ENCODE peak calls at places on chromosomes 12 and 14, in eight cellular contexts. G, M, O, C, R, H, A and Q are unnamed samples.

GRCh38 chr14:66965831-66966230 is 223.4 kb upstream of the GARIN2 start:
- DNase-seq in G (no peak), M (no peak), O (no peak), C (no peak), R (no peak), H (no peak), A (no peak), Q (no peak)

GRCh38 chr14:26594148-26594547 is 3.7 kb downstream of the NOVA1 start:
- DNase-seq in G (no peak), M (no peak), O (no peak), C (no peak), R (no peak), H (no peak), A (no peak), Q (no peak)

GRCh38 chr12:62912644-62913043 is 22.3 kb downstream of the PPM1H start:
- DNase-seq in G (no peak), M (no peak), O (no peak), C (no peak), R (no peak), H (no peak), A (no peak), Q (no peak)

GRCh38 chr12:127400231-127400630 is 866.7 kb upstream of the TMEM132C start:
- DNase-seq in G (no peak), M (no peak), O (no peak), C (no peak), R (no peak), H (no peak), A (no peak), Q (no peak)

GRCh38 chr12:52266514-52266913 is 7.9 kb upstream of the KRT86 start:
- DNase-seq in G (no peak), M (no peak), O (no peak), C (no peak), R (no peak), H (no peak), A (no peak), Q (no peak)

GRCh38 chr14:91140672-91141071 is 26.8 kb downstream of the DGLUCY start:
- DNase-seq in G (no peak), M (no peak), O (no peak), C (no peak), R (no peak), H (no peak), A (peak), Q (no peak)

GRCh38 chr12:55728185-55728931 is 451 bp downstream of the CD63 start:
- DNase-seq in G (peak), M (peak), O (no peak), C (no peak), R (peak), H (no peak), A (peak), Q (no peak)

GRCh38 chr12:10554228-10554970 is 48.7 kb downstream of the EIF2S3B start:
- DNase-seq in G (no peak), M (no peak), O (peak), C (no peak), R (no peak), H (no peak), A (no peak), Q (no peak)

GRCh38 chr14:53542692-53543091 is 389.6 kb upstream of the DDHD1 start:
- DNase-seq in G (no peak), M (no peak), O (no peak), C (no peak), R (no peak), H (no peak), A (peak), Q (no peak)

GRCh38 chr14:94864421-94865195 is 94.7 kb upstream of the GSC start:
- DNase-seq in G (no peak), M (no peak), O (no peak), C (no peak), R (peak), H (no peak), A (no peak), Q (no peak)

GRCh38 chr12:50637870-50638481 is 125.9 kb upstream of the ATF1 start:
- DNase-seq in G (no peak), M (no peak), O (peak), C (peak), R (no peak), H (no peak), A (no peak), Q (no peak)

GRCh38 chr14:102192840-102193502 is 53.3 kb downstream of the WDR20 start:
- DNase-seq in G (no peak), M (no peak), O (no peak), C (no peak), R (no peak), H (no peak), A (no peak), Q (no peak)

GRCh38 chr12:122363782-122364181 is 58.7 kb downstream of the CLIP1 start:
- DNase-seq in G (peak), M (no peak), O (no peak), C (no peak), R (peak), H (no peak), A (no peak), Q (no peak)

GRCh38 chr12:90335561-90335960 is 619.4 kb downstream of the CCER1 start:
- DNase-seq in G (no peak), M (no peak), O (no peak), C (no peak), R (no peak), H (no peak), A (no peak), Q (no peak)

GRCh38 chr12:104570174-104570907 is 113.6 kb downstream of the CHST11 start:
- DNase-seq in G (no peak), M (no peak), O (no peak), C (no peak), R (no peak), H (no peak), A (no peak), Q (no peak)

GRCh38 chr14:52417139-52417538 is 103.0 kb downstream of the PTGER2 start:
- DNase-seq in G (no peak), M (no peak), O (no peak), C (no peak), R (no peak), H (no peak), A (no peak), Q (no peak)

GRCh38 chr12:12127304-12127703 is 56.6 kb downstream of the BCL2L14 start:
- DNase-seq in G (no peak), M (no peak), O (no peak), C (no peak), R (no peak), H (no peak), A (no peak), Q (no peak)

GRCh38 chr12:32166510-32166909 is 59.9 kb downstream of the BICD1 start:
- DNase-seq in G (no peak), M (no peak), O (no peak), C (no peak), R (no peak), H (no peak), A (no peak), Q (no peak)

GRCh38 chr12:62802981-62803380 is 132.0 kb downstream of the PPM1H start:
- DNase-seq in G (no peak), M (no peak), O (no peak), C (no peak), R (no peak), H (no peak), A (no peak), Q (no peak)

GRCh38 chr14:89013098-89013504 is 188.7 kb downstream of the TTC8 start:
- DNase-seq in G (no peak), M (no peak), O (no peak), C (peak), R (no peak), H (no peak), A (peak), Q (no peak)

GRCh38 chr14:59254146-59254910 is 65.9 kb downstream of the DAAM1 start:
- DNase-seq in G (peak), M (peak), O (no peak), C (no peak), R (peak), H (no peak), A (peak), Q (no peak)

GRCh38 chr14:91947196-91948184 is at the start of gene FBLN5:
- DNase-seq in G (peak), M (peak), O (peak), C (peak), R (peak), H (no peak), A (peak), Q (no peak)

GRCh38 chr14:23428686-23429495 is 6.6 kb downstream of the MYH7 start:
- DNase-seq in G (no peak), M (no peak), O (no peak), C (no peak), R (no peak), H (no peak), A (no peak), Q (no peak)

GRCh38 chr12:31962076-31962475 is 2.9 kb downstream of the RESF1 start:
- DNase-seq in G (no peak), M (no peak), O (no peak), C (no peak), R (no peak), H (no peak), A (no peak), Q (no peak)

GRCh38 chr14:101223147-101223546 is 319.6 kb upstream of the RTL1 start:
- DNase-seq in G (no peak), M (no peak), O (no peak), C (no peak), R (no peak), H (no peak), A (peak), Q (no peak)

GRCh38 chr12:65121049-65121955 is at the start of gene WIF1:
- DNase-seq in G (no peak), M (no peak), O (no peak), C (peak), R (peak), H (no peak), A (no peak), Q (no peak)

GRCh38 chr12:18502422-18502821 is 235.4 kb downstream of the PLCZ1 start:
- DNase-seq in G (no peak), M (no peak), O (no peak), C (no peak), R (no peak), H (no peak), A (no peak), Q (no peak)

GRCh38 chr12:10749700-10750384 is 26.7 kb upstream of the YBX3 start:
- DNase-seq in G (peak), M (peak), O (peak), C (peak), R (peak), H (peak), A (peak), Q (no peak)

GRCh38 chr12:102169922-102170698 is 27.5 kb downstream of the PMCH start:
- DNase-seq in G (no peak), M (no peak), O (peak), C (peak), R (no peak), H (no peak), A (no peak), Q (no peak)

GRCh38 chr12:11978985-11979384 is 91.8 kb upstream of the BCL2L14 start:
- DNase-seq in G (no peak), M (no peak), O (no peak), C (no peak), R (no peak), H (no peak), A (no peak), Q (no peak)

DNA sequence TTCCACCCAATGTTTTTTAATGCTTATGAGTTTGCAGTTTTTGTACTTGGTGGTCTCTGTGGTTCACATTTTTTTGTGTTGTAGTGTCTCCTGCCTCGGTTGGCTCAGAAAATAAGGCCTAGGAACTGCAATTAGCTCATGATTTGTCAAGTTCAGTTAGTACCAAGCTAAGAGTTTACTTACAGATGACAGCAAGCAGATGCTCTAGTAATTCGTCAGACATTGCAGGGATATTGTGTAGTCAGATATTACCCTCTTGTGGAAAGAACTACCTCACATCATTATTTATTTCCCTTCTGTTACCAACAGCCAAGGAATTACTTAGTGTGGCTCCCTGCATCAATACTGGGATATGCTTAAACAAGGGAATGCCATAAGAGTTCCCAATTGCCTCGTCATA is 14.6 kb downstream of the DYRK2 start:
- DNase-seq in G (no peak), M (no peak), O (no peak), C (no peak), R (no peak), H (no peak), A (no peak), Q (no peak)
- H3K27ac ChIP-seq in G (no peak), M (no peak), O (no peak), C (no peak), R (peak), H (no peak), A (no peak), Q (no peak)

GRCh38 chr14:68373847-68374582 is 418.9 kb downstream of the ZFP36L1 start:
- DNase-seq in G (no peak), M (no peak), O (no peak), C (no peak), R (no peak), H (no peak), A (no peak), Q (no peak)

GRCh38 chr14:68376067-68376810 is 416.6 kb downstream of the ZFP36L1 start:
- DNase-seq in G (no peak), M (no peak), O (no peak), C (no peak), R (no peak), H (no peak), A (no peak), Q (no peak)

GRCh38 chr14:68374682-68375081 is 418.2 kb downstream of the ZFP36L1 start:
- DNase-seq in G (no peak), M (no peak), O (no peak), C (no peak), R (no peak), H (no peak), A (no peak), Q (no peak)

GRCh38 chr14:68377056-68377455 is 415.8 kb downstream of the ZFP36L1 start:
- DNase-seq in G (no peak), M (no peak), O (no peak), C (no peak), R (no peak), H (no peak), A (no peak), Q (no peak)

DNA sequence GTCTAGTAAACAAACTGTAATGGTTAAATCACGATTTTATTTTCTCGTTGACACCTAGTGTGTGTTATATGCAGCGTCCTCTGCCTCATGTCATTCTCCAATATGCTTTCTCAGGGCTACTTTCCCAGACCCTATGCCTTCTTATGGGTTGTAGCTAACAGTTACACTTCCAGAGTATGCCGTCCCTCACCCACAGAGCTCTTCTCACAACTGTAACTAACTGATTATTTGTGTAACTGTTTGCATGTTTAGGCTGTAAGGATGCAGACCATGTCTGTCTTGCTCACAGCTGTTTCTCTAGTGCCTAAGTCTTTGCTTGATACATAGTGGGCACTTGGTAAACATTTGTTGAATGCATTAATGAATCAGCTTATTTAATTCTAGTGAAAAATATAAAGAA is 417.5 kb downstream of the ZFP36L1 start:
- DNase-seq in G (no peak), M (no peak), O (no peak), C (no peak), R (no peak), H (no peak), A (no peak), Q (no peak)
- H3K27ac ChIP-seq in G (peak), M (no peak), O (no peak), C (peak), R (peak), H (no peak), A (no peak), Q (no peak)

DNA sequence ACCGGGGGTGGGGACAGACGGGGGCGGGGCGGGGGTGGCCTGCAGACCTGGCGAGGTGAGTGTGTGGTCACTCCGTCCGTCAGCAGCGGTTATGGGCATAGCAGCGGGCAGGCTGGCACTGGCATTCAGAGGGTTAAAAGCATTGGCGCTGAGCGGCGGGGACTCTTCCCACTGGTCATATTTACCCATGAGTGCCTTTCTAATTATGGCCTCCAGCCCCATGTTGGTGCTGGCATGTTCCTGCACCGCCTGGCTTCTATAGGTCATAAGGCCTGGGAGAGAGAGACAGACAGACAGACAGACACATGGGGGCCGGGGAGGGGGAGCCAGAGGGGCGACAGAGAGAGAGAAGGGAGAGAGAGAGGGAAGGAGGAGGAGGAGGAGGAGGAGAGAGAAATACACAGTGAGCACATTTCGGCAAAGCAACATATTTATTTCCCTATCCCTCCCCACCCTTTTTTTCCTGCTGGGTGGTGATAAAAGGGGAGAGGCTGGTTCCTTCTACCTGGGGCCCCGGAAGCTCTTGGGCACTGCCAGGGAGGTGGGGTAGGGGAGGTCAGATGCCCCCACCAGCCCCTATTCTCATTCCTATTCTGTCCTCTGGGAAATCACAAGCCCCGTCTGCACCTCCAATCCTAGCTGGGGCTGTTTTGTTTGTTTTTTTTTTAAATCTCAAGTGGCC is 32.6 kb downstream of the RFLNA start:
- DNase-seq in G (no peak), M (no peak), O (no peak), C (no peak), R (no peak), H (no peak), A (no peak), Q (no peak)
- H3K27ac ChIP-seq in G (peak), M (peak), O (no peak), C (no peak), R (peak), H (no peak), A (no peak), Q (peak)

DNA sequence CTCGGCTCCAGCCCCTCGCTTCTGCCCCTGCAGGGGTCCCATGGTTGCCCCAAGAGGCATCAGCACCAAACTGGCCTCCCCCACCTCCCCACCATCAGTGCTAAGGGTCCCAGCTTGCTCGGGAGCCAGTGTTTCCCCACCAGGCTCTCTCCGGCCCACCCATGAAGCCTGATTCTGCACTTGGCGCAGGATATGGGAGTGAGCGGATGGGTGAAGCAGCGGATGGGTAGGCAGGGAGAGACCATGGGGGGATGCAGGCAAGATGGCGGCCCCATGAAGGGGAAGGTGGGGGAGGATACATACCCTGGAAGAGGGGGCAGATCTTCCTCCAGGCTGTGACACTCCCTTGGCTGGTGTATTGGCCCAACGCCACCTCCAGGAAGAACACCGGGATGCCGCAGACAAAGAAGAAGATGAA is 9.7 kb downstream of the SLC6A12 start:
- DNase-seq in G (no peak), M (no peak), O (no peak), C (no peak), R (no peak), H (no peak), A (no peak), Q (no peak)
- H3K27ac ChIP-seq in G (no peak), M (no peak), O (no peak), C (no peak), R (no peak), H (no peak), A (no peak), Q (no peak)

GRCh38 chr12:100190013-100190394 is 10.6 kb upstream of the ACTR6 start:
- DNase-seq in G (no peak), M (no peak), O (no peak), C (no peak), R (no peak), H (no peak), A (no peak), Q (no peak)
- H3K27ac ChIP-seq in G (no peak), M (no peak), O (no peak), C (no peak), R (no peak), H (no peak), A (no peak), Q (no peak)

GRCh38 chr12:97456792-97457191 is 5.8 kb upstream of the RMST start:
- DNase-seq in G (no peak), M (no peak), O (no peak), C (no peak), R (no peak), H (no peak), A (no peak), Q (no peak)

GRCh38 chr12:97446895-97447294 is 15.7 kb upstream of the RMST start:
- DNase-seq in G (no peak), M (no peak), O (no peak), C (no peak), R (no peak), H (no peak), A (no peak), Q (no peak)

GRCh38 chr12:97452839-97453238 is 9.8 kb upstream of the RMST start:
- DNase-seq in G (no peak), M (no peak), O (no peak), C (no peak), R (no peak), H (no peak), A (no peak), Q (no peak)

DNA sequence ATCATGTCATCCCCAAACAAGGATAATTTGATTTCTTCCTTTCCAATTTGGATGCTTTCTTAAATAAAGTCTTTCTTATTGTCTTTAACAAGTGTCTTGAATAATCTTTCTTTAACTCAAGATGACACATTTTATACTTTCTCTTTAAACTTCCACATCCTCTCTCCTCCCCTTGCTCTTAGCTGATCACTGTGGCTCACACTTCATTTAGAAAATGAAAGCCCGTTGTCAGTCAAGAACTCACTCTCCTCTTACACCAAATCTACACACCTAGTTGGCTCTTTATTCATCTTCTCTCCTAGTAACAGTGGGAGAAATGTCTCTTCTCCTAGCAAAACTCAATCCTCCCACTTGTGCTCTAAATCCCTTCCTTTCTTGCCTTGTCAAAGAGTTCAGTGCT is 10.4 kb upstream of the RMST start:
- DNase-seq in G (no peak), M (no peak), O (no peak), C (no peak), R (no peak), H (no peak), A (no peak), Q (no peak)
- H3K27ac ChIP-seq in G (no peak), M (no peak), O (no peak), C (no peak), R (no peak), H (no peak), A (no peak), Q (no peak)

DNA sequence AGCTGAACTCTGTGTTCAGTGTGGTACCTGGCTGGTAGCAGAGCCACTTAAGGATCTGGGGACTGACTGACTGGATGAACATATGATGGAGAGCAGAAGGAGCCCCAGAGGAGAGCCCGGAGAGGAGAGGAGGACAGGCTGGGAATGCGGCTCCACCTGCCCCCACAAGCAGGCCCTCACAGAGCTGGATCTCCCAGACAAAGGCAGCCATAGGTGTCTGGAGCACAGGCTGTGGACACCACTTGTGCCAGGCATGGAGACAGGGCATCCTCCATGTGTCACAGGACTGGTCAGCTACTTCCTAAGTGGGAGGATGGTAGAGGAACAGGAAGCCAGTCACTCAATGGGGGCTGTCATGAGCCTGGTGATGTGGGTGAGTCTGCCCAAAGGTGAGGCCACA is 72.3 kb downstream of the PRIMA1 start:
- DNase-seq in G (no peak), M (no peak), O (no peak), C (no peak), R (no peak), H (no peak), A (peak), Q (no peak)
- H3K27ac ChIP-seq in G (no peak), M (no peak), O (no peak), C (no peak), R (no peak), H (no peak), A (no peak), Q (no peak)

GRCh38 chr12:121111684-121112083 is 21.0 kb upstream of the P2RX7 start:
- DNase-seq in G (no peak), M (no peak), O (no peak), C (no peak), R (no peak), H (no peak), A (no peak), Q (no peak)
- H3K27ac ChIP-seq in G (no peak), M (no peak), O (no peak), C (no peak), R (no peak), H (no peak), A (no peak), Q (no peak)